ENCODE peak calls at places on chromosome 4, in four cellular contexts. One of them, this sample, is unnamed.

GRCh38 chr4:37244583-37245390 is at the start of gene NWD2:
- DNase-seq in HepG2: no peak
- DNase-seq in HEK293T: peak
- DNase-seq in WTC11: peak
- DNase-seq in this sample: no peak

GRCh38 chr4:146143888-146144287 is 31.6 kb upstream of the LSM6 start:
- DNase-seq in HEK293T: no peak
- DNase-seq in WTC11: no peak
- DNase-seq in HepG2: no peak
- DNase-seq in this sample: no peak

GRCh38 chr4:113006632-113007031 is 42.8 kb upstream of the ANK2 start:
- DNase-seq in HEK293T: no peak
- DNase-seq in HepG2: no peak
- DNase-seq in WTC11: no peak
- DNase-seq in this sample: no peak

GRCh38 chr4:55312491-55313101 is 33.4 kb upstream of the SRD5A3 start:
- DNase-seq in WTC11: peak
- DNase-seq in HepG2: peak
- DNase-seq in HEK293T: peak
- DNase-seq in this sample: peak

GRCh38 chr4:67750691-67751090 is 3.5 kb downstream of the GNRHR start:
- DNase-seq in HepG2: no peak
- DNase-seq in HEK293T: no peak
- DNase-seq in WTC11: no peak
- DNase-seq in this sample: no peak

GRCh38 chr4:99949034-99949998 is 759 bp downstream of the H2AZ1 start:
- DNase-seq in WTC11: peak
- DNase-seq in HepG2: peak
- DNase-seq in HEK293T: peak
- DNase-seq in this sample: peak

GRCh38 chr4:17723648-17724047 is 57.8 kb downstream of the FAM184B start:
- DNase-seq in HEK293T: no peak
- DNase-seq in HepG2: no peak
- DNase-seq in WTC11: no peak
- DNase-seq in this sample: no peak

GRCh38 chr4:128393111-128393704 is 105.6 kb upstream of the PGRMC2 start:
- DNase-seq in HepG2: no peak
- DNase-seq in WTC11: no peak
- DNase-seq in HEK293T: peak
- DNase-seq in this sample: no peak

GRCh38 chr4:182973421-182974340 is 56.5 kb upstream of the DCTD start:
- DNase-seq in HepG2: no peak
- DNase-seq in WTC11: no peak
- DNase-seq in HEK293T: no peak
- DNase-seq in this sample: no peak

GRCh38 chr4:107708225-107708624 is 11.8 kb downstream of the PAPSS1 start:
- DNase-seq in WTC11: no peak
- DNase-seq in HEK293T: no peak
- DNase-seq in HepG2: no peak
- DNase-seq in this sample: no peak

GRCh38 chr4:145352438-145353145 is 129.1 kb upstream of the SMAD1 start:
- DNase-seq in HEK293T: no peak
- DNase-seq in HepG2: no peak
- DNase-seq in WTC11: no peak
- DNase-seq in this sample: no peak

GRCh38 chr4:105990933-105991332 is 95.7 kb downstream of the NPNT start:
- DNase-seq in HepG2: no peak
- DNase-seq in WTC11: no peak
- DNase-seq in HEK293T: no peak
- DNase-seq in this sample: no peak

GRCh38 chr4:2366252-2367192 is 51.9 kb downstream of the ZFYVE28 start:
- DNase-seq in WTC11: no peak
- DNase-seq in HEK293T: no peak
- DNase-seq in HepG2: no peak
- DNase-seq in this sample: no peak

GRCh38 chr4:82601242-82602015 is 39.6 kb upstream of the TMEM150C start:
- DNase-seq in WTC11: no peak
- DNase-seq in HEK293T: no peak
- DNase-seq in HepG2: no peak
- DNase-seq in this sample: no peak
- TF ChIP-seq ELF4 in WTC11: no peak
- TF ChIP-seq ELF4 in HEK293T: no peak
- TF ChIP-seq ELF4 in HepG2: no peak
- TF ChIP-seq ELF4 in this sample: no peak

GRCh38 chr4:84578540-84579409 is 4.2 kb upstream of the CDS1 start:
- DNase-seq in HepG2: peak
- DNase-seq in WTC11: peak
- DNase-seq in HEK293T: no peak
- DNase-seq in this sample: peak
- TF ChIP-seq ELF4 in HepG2: no peak
- TF ChIP-seq ELF4 in WTC11: no peak
- TF ChIP-seq ELF4 in HEK293T: no peak
- TF ChIP-seq ELF4 in this sample: no peak

GRCh38 chr4:162911349-162911748 is 255.3 kb downstream of the NAF1 start:
- DNase-seq in HepG2: no peak
- DNase-seq in WTC11: no peak
- DNase-seq in HEK293T: no peak
- DNase-seq in this sample: no peak

GRCh38 chr4:162909952-162910351 is 256.7 kb downstream of the NAF1 start:
- DNase-seq in HepG2: no peak
- DNase-seq in WTC11: no peak
- DNase-seq in HEK293T: no peak
- DNase-seq in this sample: no peak

GRCh38 chr4:162912482-162912881 is 254.2 kb downstream of the NAF1 start:
- DNase-seq in HEK293T: no peak
- DNase-seq in WTC11: no peak
- DNase-seq in HepG2: no peak
- DNase-seq in this sample: no peak
- TF ChIP-seq ELF4 in HEK293T: no peak
- TF ChIP-seq ELF4 in WTC11: no peak
- TF ChIP-seq ELF4 in HepG2: no peak
- TF ChIP-seq ELF4 in this sample: no peak

GRCh38 chr4:91826186-91826585 is 477.6 kb upstream of the GRID2 start:
- DNase-seq in WTC11: no peak
- DNase-seq in HepG2: no peak
- DNase-seq in HEK293T: no peak
- DNase-seq in this sample: no peak

GRCh38 chr4:91829531-91829930 is 474.2 kb upstream of the GRID2 start:
- DNase-seq in WTC11: no peak
- DNase-seq in HepG2: no peak
- DNase-seq in HEK293T: no peak
- DNase-seq in this sample: no peak

GRCh38 chr4:91827914-91828313 is 475.9 kb upstream of the GRID2 start:
- DNase-seq in HepG2: no peak
- DNase-seq in WTC11: no peak
- DNase-seq in HEK293T: no peak
- DNase-seq in this sample: no peak

DNA sequence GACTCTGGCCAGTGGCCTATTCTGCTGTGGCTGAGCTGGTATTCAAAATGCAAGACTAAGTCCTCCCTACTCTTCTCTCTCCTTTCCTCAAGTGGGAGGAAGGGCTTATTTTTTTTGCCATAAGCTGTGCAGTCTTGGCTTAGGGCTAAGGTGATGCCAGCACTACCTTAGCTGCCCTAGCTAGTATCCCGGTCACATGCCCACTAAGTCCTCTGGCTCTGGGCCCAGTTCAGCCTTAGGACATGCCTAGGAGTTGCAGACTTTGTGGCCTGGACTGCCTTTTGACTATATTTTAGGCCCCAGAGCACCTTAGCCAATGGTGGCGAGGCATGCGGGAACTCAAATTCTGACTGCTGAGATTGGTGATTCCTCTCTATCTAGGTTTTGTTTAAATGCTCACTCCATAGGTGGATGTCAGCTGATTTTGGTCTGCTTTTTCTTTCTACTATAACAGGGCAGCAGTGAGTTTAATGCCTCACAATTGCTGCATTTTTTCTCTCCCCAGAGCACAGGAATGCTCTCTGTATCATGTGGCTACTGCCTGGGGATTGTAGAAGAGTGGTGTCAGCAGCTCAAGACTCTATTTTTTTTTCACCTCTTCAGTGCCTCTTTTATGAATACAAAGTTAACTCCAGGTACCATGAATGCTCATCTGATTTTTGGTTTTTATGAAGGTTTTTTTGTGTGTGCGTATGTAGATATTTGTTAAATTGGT is 472.9 kb upstream of the GRID2 start:
- DNase-seq in WTC11: no peak
- DNase-seq in HEK293T: no peak
- DNase-seq in HepG2: no peak
- DNase-seq in this sample: no peak
- TF ChIP-seq ELF4 in WTC11: no peak
- TF ChIP-seq ELF4 in HEK293T: no peak
- TF ChIP-seq ELF4 in HepG2: no peak
- TF ChIP-seq ELF4 in this sample: no peak

DNA sequence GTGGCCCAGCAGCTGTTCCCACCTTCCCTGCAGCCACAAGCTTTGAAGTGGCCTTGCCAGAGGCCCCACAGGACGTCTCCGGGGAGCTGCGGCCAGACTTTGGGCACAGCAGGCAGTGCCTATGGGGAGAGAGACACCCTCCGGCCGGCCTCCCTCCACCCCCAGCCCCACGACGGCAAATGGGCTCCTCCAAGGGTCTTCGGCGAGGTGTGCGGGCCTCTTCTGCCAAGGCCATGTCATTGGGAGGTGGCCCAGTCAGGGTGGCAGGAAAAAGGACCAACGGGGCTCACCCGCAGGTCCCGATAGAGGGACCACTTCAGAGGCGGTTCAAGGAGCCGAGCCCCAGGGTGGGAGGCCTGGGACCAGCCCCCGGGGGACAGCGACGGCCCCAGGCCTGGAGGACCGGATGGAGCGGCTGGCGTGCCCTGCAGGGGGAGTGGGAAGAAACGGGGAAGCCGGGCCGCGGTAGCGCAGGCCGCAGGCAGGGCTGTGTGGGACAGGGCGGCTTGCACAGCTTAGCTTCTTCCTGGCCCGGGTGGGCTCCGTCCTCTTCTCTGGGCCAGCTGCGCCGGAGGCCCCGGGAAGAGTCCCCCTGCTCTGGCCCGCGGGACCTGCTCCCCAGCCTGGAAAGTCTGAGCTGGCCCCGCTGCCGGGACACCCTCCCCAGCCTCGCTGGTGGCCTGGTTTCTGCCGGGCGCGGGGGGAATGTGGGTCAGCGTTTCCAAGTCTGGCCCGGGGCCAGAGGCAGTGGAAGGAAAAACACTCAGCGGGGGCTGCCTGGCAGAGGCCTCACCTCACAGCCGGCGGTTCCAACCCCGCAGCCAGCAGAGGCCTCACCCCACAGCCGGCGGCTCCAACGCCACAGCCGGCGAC is 21.9 kb upstream of the SPON2 start:
- DNase-seq in HEK293T: no peak
- DNase-seq in WTC11: peak
- DNase-seq in HepG2: no peak
- DNase-seq in this sample: no peak
- TF ChIP-seq ELF4 in HEK293T: no peak
- TF ChIP-seq ELF4 in WTC11: no peak
- TF ChIP-seq ELF4 in HepG2: no peak
- TF ChIP-seq ELF4 in this sample: no peak

GRCh38 chr4:41644915-41645295 is 103.6 kb downstream of the PHOX2B start:
- DNase-seq in HEK293T: no peak
- DNase-seq in HepG2: no peak
- DNase-seq in WTC11: no peak
- DNase-seq in this sample: no peak

GRCh38 chr4:41647368-41647767 is 101.2 kb downstream of the PHOX2B start:
- DNase-seq in WTC11: no peak
- DNase-seq in HepG2: no peak
- DNase-seq in HEK293T: no peak
- DNase-seq in this sample: no peak

GRCh38 chr4:41645716-41646115 is 102.8 kb downstream of the PHOX2B start:
- DNase-seq in HEK293T: no peak
- DNase-seq in WTC11: no peak
- DNase-seq in HepG2: no peak
- DNase-seq in this sample: no peak

GRCh38 chr4:41646862-41647261 is 101.7 kb downstream of the PHOX2B start:
- DNase-seq in WTC11: no peak
- DNase-seq in HepG2: no peak
- DNase-seq in HEK293T: no peak
- DNase-seq in this sample: no peak

GRCh38 chr4:41644288-41644914 is 104.1 kb downstream of the PHOX2B start:
- DNase-seq in WTC11: peak
- DNase-seq in HEK293T: no peak
- DNase-seq in HepG2: peak
- DNase-seq in this sample: peak
- TF ChIP-seq ELF4 in WTC11: no peak
- TF ChIP-seq ELF4 in HEK293T: no peak
- TF ChIP-seq ELF4 in HepG2: no peak
- TF ChIP-seq ELF4 in this sample: no peak

DNA sequence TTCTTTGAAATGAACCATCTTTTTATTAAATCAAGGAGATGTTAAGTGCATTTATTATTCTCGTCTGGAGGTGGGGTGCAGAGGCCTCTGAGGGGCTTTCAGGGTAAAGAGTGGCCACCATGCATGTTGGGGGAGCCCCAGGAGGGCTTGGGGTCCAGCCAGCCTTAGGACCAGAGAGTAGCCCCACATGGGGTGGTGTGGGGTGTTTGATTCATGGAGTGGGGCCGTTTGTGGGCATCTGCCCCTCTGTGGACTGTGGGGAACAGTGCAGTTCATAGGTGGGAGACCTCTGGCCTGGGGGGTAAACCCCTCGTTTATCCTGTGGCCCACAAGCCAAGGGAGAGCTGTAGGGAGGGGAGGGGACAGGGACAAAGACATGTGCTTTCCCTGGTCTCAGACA is 26.9 kb downstream of the HTRA3 start:
- DNase-seq in HEK293T: no peak
- DNase-seq in WTC11: no peak
- DNase-seq in HepG2: no peak
- DNase-seq in this sample: no peak
- TF ChIP-seq ELF4 in HEK293T: no peak
- TF ChIP-seq ELF4 in WTC11: no peak
- TF ChIP-seq ELF4 in HepG2: no peak
- TF ChIP-seq ELF4 in this sample: no peak

GRCh38 chr4:41432889-41433288 is 105.1 kb upstream of the LIMCH1 start:
- DNase-seq in HEK293T: no peak
- DNase-seq in HepG2: no peak
- DNase-seq in WTC11: no peak
- DNase-seq in this sample: no peak
- TF ChIP-seq ELF4 in HEK293T: no peak
- TF ChIP-seq ELF4 in HepG2: no peak
- TF ChIP-seq ELF4 in WTC11: no peak
- TF ChIP-seq ELF4 in this sample: no peak

DNA sequence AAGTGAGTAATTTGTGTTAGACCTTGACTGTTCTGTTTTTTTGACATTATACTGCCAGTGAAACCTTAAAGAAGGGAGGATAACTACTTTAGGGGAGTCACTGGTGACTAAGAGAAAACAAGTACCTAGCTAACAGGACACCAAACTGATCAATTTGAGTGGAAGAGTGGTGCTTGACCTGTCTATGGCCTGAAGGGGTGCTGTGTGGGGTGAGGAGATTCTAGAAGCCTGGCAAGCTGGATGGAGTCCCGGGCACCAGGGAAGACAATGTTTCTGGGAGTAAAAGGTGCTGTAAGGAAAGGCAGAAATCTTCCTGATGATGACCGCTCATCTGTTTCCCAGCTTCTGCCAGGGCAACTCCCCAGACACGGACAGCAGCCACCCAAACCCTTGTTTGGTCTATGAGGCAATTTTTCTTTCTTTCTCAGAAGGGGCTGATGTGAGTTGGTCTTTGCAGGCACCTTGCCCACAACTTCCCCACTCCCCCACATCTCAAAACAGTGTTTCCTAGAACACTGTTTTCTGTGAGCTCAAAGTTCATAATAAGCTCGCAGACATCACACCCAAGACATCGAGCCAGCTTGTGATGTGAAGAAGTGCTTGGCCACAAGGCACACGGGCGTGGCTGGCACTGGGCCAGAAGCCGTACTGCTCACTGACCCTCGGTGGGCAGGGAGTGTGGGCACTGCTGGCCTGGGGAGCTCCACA is 4.6 kb downstream of the TXK start:
- DNase-seq in HEK293T: no peak
- DNase-seq in HepG2: no peak
- DNase-seq in WTC11: no peak
- DNase-seq in this sample: no peak
- TF ChIP-seq ELF4 in HEK293T: no peak
- TF ChIP-seq ELF4 in HepG2: no peak
- TF ChIP-seq ELF4 in WTC11: no peak
- TF ChIP-seq ELF4 in this sample: no peak